ENCODE peak calls at places on chromosomes 6 and 20, in four cellular contexts. M, W, S and I are unnamed samples.

GRCh38 chr20:5696011-5696559 is 54.1 kb upstream of the SHLD1 start:
- DNase-seq in M (no peak), W (no peak), S (no peak), I (peak; percentile 47)

GRCh38 chr20:50292324-50293243 is 102.0 kb downstream of the CEBPB start:
- DNase-seq in M (no peak), W (no peak), S (no peak), I (peak; percentile 97)

GRCh38 chr6:88133718-88134117 is 32.4 kb downstream of the CNR1 start:
- DNase-seq in M (no peak), W (no peak), S (no peak), I (no peak)

GRCh38 chr6:157898640-157899039 is 75.6 kb downstream of the SNX9 start:
- DNase-seq in M (no peak), W (no peak), S (no peak), I (no peak)

GRCh38 chr6:158783167-158783450 is 36.1 kb downstream of the EZR start:
- DNase-seq in M (no peak), W (no peak), S (no peak), I (no peak)

GRCh38 chr6:107488174-107488874 is 1.6 kb upstream of the SOBP start:
- DNase-seq in M (no peak), W (no peak), S (no peak), I (no peak)

GRCh38 chr6:66735106-66735890 is 1028.3 kb upstream of the EYS start:
- DNase-seq in M (no peak), W (no peak), S (no peak), I (no peak)

GRCh38 chr20:16712541-16712947 is 17.3 kb upstream of the SNRPB2 start:
- DNase-seq in M (no peak), W (no peak), S (no peak), I (peak; percentile 36)

GRCh38 chr6:138231399-138231886 is 13.2 kb upstream of the PBOV1 start:
- DNase-seq in M (no peak), W (no peak), S (no peak), I (peak; percentile 72)

GRCh38 chr6:111105578-111105977 is 18.3 kb downstream of the SLC16A10 start:
- DNase-seq in M (no peak), W (no peak), S (no peak), I (peak; percentile 97)

GRCh38 chr20:7702141-7702540 is 238.1 kb downstream of the HAO1 start:
- DNase-seq in M (no peak), W (no peak), S (no peak), I (no peak)

GRCh38 chr20:53972179-53972578 is 98.2 kb downstream of the BCAS1 start:
- DNase-seq in M (no peak), W (no peak), S (no peak), I (no peak)
- TF ChIP-seq YY1 in M (no peak), W (no peak), S (no peak), I (no peak)

GRCh38 chr20:35320396-35321126 is 28.3 kb upstream of the FAM83C start:
- DNase-seq in M (no peak), W (no peak), S (no peak), I (peak; percentile 85)

GRCh38 chr20:35318502-35319157 is 26.4 kb upstream of the FAM83C start:
- DNase-seq in M (no peak), W (no peak), S (no peak), I (peak; percentile 71)

GRCh38 chr20:35316086-35316485 is 23.9 kb upstream of the FAM83C start:
- DNase-seq in M (no peak), W (no peak), S (no peak), I (no peak)

GRCh38 chr20:35317416-35317815 is 25.2 kb upstream of the FAM83C start:
- DNase-seq in M (no peak), W (no peak), S (no peak), I (no peak)

GRCh38 chr20:35319206-35320197 is 27.3 kb upstream of the FAM83C start:
- DNase-seq in M (no peak), W (no peak), S (no peak), I (no peak)
- TF ChIP-seq SUZ12 in M (no peak), W (no peak), S (no peak), I (no peak)

DNA sequence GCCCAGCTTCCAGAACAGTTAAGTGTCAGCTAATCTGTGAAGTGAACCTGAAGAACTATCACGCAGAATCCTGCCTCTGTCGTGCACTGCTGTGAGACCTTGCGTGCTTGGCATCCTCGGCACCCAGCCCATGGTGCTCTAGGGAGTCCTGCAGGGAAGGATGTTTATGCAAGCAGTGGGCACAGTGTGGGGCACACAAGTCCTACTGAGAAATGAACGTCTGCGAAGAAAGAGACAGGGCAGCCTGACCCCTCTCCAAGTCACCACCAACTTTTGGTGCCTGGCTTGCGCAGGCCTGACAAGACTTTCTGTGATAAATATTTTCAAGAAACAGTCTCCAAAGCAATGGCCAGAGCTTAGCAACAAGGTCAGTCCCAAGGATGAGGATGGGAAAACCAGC is 68.0 kb downstream of the MYH7B start:
- DNase-seq in M (no peak), W (no peak), S (peak; percentile 26), I (no peak)
- TF ChIP-seq YY1 in M (no peak), W (no peak), S (no peak), I (no peak)

DNA sequence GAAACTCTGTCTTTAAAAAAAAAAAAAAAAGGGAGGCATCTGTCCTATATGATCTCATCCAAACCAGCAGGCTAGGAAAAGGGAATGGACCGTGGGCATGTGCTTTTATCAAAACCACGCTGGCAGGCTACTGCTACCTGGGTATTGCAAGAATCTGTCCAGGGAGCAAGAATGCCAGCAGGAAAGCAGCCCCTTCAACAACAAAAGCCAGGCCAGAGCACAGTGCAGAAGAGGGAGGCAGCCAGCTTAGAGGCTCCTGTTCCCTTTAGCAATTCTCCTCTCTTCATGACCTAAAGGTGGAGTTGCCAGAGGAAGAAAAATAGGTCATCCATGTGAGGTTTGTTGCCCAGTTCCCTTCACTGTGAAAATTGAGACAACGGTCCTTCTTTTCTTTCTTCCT is 18.2 kb downstream of the TBC1D20 start:
- DNase-seq in M (no peak), W (no peak), S (no peak), I (no peak)
- TF ChIP-seq SUZ12 in M (no peak), W (no peak), S (no peak), I (no peak)